ENCODE peak calls at places on chromosomes 3 and 15, in seven cellular contexts. C is KG1; L is HT1080; H is Peyer's patch; J is effector memory CD4-positive, alpha-beta T cell; M is iPS-NIHi11; E is activated naive CD4-positive, alpha-beta T cell. K is an unnamed sample.

GRCh38 chr3:64945171-64945684 is 257.4 kb upstream of the ADAMTS9 start:
- DNase-seq in C (no peak), L (no peak), M (peak; percentile 55), H (no peak), E (no peak), J (no peak), K (no peak)

GRCh38 chr15:100999369-100999768 is 80.2 kb downstream of the LRRK1 start:
- DNase-seq in E (no peak), L (no peak), H (no peak), J (no peak), M (no peak), C (no peak), K (no peak)

GRCh38 chr3:59253523-59253922 is 203.7 kb upstream of the CFAP20DC start:
- DNase-seq in H (no peak), C (no peak), J (no peak), L (no peak), M (no peak), E (no peak), K (no peak)

GRCh38 chr3:182741214-182741613 is 52.1 kb upstream of the ATP11B start:
- DNase-seq in L (no peak), C (no peak), M (no peak), H (no peak), E (no peak), J (no peak), K (no peak)

GRCh38 chr15:92651877-92652575 is 3.5 kb downstream of the FAM174B start:
- DNase-seq in E (no peak), L (no peak), J (no peak), H (no peak), C (no peak), M (no peak), K (no peak)

GRCh38 chr3:114144909-114145688 is 33.8 kb downstream of the DRD3 start:
- DNase-seq in C (no peak), J (no peak), L (peak; percentile 89), M (no peak), H (no peak), E (no peak), K (no peak)

GRCh38 chr15:33089878-33090757 is 104.4 kb downstream of the FMN1 start:
- DNase-seq in J (no peak), H (no peak), E (no peak), C (no peak), L (peak; percentile 39), M (no peak), K (no peak)

GRCh38 chr3:152466784-152467183 is 198.1 kb downstream of the MBNL1 start:
- DNase-seq in C (peak; percentile 32), J (no peak), E (no peak), L (peak; percentile 27), M (no peak), H (no peak), K (no peak)

GRCh38 chr15:101058735-101059134 is 139.6 kb downstream of the LRRK1 start:
- DNase-seq in J (no peak), E (no peak), C (no peak), M (no peak), L (no peak), H (no peak), K (peak; percentile 11)